ENCODE peak calls at places on chromosome 13, in four cellular contexts. S is dorsolateral prefrontal cortex, V is tibial nerve, I is nephron progenitor cell. D is an unnamed sample.

GRCh38 chr13:113584870-113585671 is 518 bp downstream of the TFDP1 start:
- DNase-seq in S (no peak), V (no peak), I (peak), D (no peak)

GRCh38 chr13:26601669-26602068 is 44.2 kb downstream of the WASF3 start:
- DNase-seq in S (no peak), V (no peak), I (no peak), D (no peak)

GRCh38 chr13:24834902-24835510 is 71.0 kb downstream of the RNF17 start:
- DNase-seq in S (no peak), V (no peak), I (no peak), D (no peak)

GRCh38 chr13:44764334-44764733 is 188.2 kb upstream of the TSC22D1 start:
- DNase-seq in S (no peak), V (no peak), I (no peak), D (no peak)

GRCh38 chr13:37621811-37622361 is 23.3 kb upstream of the POSTN start:
- DNase-seq in S (no peak), V (no peak), I (no peak), D (peak)

GRCh38 chr13:31101511-31102170 is 60.1 kb downstream of the HSPH1 start:
- DNase-seq in S (no peak), V (no peak), I (no peak), D (no peak)

GRCh38 chr13:99043700-99044300 is 65.9 kb upstream of the DOCK9 start:
- DNase-seq in S (no peak), V (no peak), I (no peak), D (no peak)

GRCh38 chr13:49400755-49401659 is 42.9 kb downstream of the CAB39L start:
- DNase-seq in S (no peak), V (no peak), I (no peak), D (no peak)

GRCh38 chr13:106617561-106617960 is 49.6 kb upstream of the ARGLU1 start:
- DNase-seq in S (no peak), V (no peak), I (no peak), D (no peak)

GRCh38 chr13:106083620-106084350 is 451.7 kb downstream of the EFNB2 start:
- DNase-seq in S (no peak), V (no peak), I (no peak), D (no peak)

GRCh38 chr13:26968431-26969335 is 202.9 kb downstream of the USP12 start:
- DNase-seq in S (no peak), V (no peak), I (peak), D (no peak)

GRCh38 chr13:106349080-106349841 is 186.2 kb downstream of the EFNB2 start:
- DNase-seq in S (peak), V (no peak), I (peak), D (no peak)

GRCh38 chr13:49938921-49939320 is 2.8 kb upstream of the SPRYD7 start:
- DNase-seq in S (no peak), V (no peak), I (no peak), D (no peak)

GRCh38 chr13:45040626-45041025 is 51.3 kb downstream of the GPALPP1 start:
- DNase-seq in S (no peak), V (no peak), I (no peak), D (no peak)

GRCh38 chr13:83515267-83515666 is 367.0 kb downstream of the SLITRK1 start:
- DNase-seq in S (no peak), V (no peak), I (no peak), D (no peak)

GRCh38 chr13:24541127-24541475 is 28.5 kb upstream of the PARP4 start:
- DNase-seq in S (no peak), V (no peak), I (no peak), D (no peak)

GRCh38 chr13:101795025-101795424 is 342.6 kb downstream of the ITGBL1 start:
- DNase-seq in S (no peak), V (no peak), I (no peak), D (no peak)

GRCh38 chr13:73399347-73400216 is 340.8 kb downstream of the KLF5 start:
- DNase-seq in S (no peak), V (no peak), I (no peak), D (no peak)

GRCh38 chr13:95607363-95607762 is 37.1 kb downstream of the DZIP1 start:
- DNase-seq in S (no peak), V (no peak), I (no peak), D (no peak)

GRCh38 chr13:73069206-73069815 is 10.5 kb downstream of the KLF5 start:
- DNase-seq in S (no peak), V (no peak), I (no peak), D (no peak)

GRCh38 chr13:52848455-52849190 is at the start of gene PCDH8:
- DNase-seq in S (peak), V (no peak), I (peak), D (no peak)

GRCh38 chr13:26991508-26992181 is 180.0 kb downstream of the USP12 start:
- DNase-seq in S (peak), V (no peak), I (no peak), D (no peak)

GRCh38 chr13:57629391-57629804 is 2.1 kb upstream of the PCDH17 start:
- DNase-seq in S (peak), V (no peak), I (peak), D (peak)

GRCh38 chr13:41085961-41086360 is 24.7 kb downstream of the WBP4 start:
- DNase-seq in S (no peak), V (no peak), I (no peak), D (no peak)

GRCh38 chr13:37775871-37776270 is 93.7 kb downstream of the TRPC4 start:
- DNase-seq in S (no peak), V (no peak), I (no peak), D (no peak)

DNA sequence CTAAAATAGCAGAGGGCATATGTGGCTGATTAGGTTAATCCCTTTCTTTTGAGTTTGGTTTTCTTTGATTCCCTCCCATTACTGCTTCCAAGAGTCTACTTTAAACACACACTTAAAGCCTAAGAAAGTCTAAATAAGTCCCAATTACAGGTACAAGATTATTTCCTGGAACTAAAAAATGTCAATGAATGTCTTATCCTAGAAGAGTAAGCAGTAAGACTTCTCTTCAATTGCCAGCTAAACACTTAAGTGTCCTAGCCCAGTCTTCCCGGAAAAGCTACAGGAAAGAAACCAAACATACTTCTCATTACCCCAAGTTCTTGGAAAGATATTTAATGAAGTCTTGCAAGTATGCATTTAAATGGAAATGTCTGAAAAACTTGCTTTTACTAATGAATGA is 233.1 kb downstream of the DCLK1 start:
- DNase-seq in S (no peak), V (no peak), I (no peak), D (no peak)
- TF ChIP-seq CTCF in S (no peak), V (no peak), I (no peak), D (no peak)

DNA sequence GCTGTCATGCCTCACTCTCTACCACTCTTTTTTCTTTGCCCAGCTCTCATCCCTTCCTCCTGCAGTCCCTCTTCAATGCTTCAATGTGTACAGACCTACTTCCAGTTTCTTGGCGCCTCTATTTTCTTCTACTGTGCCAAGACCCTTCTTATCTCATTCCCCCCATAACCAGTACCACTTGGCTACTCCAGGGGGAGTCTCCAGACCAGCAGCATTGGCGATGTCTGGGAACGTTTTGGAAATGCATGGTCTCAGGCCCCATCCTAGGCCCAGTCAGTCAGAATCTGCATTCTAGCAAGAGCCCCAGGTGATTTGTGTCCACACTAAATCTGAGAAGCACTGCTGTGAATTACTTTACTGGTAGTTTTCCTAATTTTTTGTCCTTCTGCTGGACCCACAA is 198.2 kb downstream of the SLC7A1 start:
- DNase-seq in S (no peak), V (no peak), I (no peak), D (no peak)
- TF ChIP-seq CTCF in S (no peak), V (no peak), I (no peak), D (no peak)

GRCh38 chr13:111153977-111154332 is 38.8 kb downstream of the ARHGEF7 start:
- DNase-seq in S (peak), V (no peak), I (peak), D (peak)
- TF ChIP-seq CTCF in S (no peak), V (no peak), I (no peak), D (no peak)

DNA sequence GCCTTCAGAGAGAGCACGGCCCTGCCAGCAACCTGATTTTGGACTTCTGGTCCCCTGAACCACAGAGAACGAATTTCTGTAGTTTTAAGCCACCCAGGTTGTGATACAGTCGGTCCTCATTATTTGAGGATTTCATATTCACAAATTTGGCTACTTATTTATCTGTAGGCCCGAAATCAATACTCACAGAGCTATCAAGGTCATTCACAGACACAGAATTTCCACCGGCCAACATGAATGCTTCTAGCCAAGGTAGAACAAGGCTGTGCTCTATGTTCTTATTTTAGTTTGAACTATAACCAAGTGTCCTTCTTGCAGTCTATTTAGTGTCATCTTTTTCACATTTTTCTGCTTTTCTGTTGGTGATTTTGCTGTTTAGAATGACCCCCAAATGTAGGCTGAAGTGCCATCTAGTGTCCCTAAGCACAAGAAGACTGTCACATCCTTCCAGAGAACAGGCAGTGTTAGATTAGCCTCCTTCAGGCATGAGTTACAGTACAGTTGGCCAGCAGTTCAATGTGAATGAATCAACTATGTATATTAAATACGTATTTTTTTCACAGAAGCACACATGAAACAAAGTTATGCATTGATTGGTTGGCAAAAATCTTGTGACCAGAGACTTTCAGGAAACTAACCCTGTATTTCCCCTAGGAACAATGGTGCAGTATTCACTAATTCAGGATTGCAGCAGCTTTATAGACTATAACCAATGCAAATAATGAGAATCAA is 63.5 kb downstream of the C13orf42 start:
- DNase-seq in S (no peak), V (no peak), I (no peak), D (no peak)
- TF ChIP-seq CTCF in S (no peak), V (no peak), I (no peak), D (no peak)

GRCh38 chr13:110124201-110124600 is 182.8 kb downstream of the COL4A1 start:
- DNase-seq in S (no peak), V (no peak), I (no peak), D (no peak)
- TF ChIP-seq CTCF in S (no peak), V (no peak), I (no peak), D (no peak)

GRCh38 chr13:77476456-77476855 is 59.0 kb upstream of the SCEL start:
- DNase-seq in S (no peak), V (no peak), I (no peak), D (no peak)

GRCh38 chr13:77479326-77479725 is 56.2 kb upstream of the SCEL start:
- DNase-seq in S (no peak), V (no peak), I (no peak), D (no peak)

GRCh38 chr13:77480071-77480470 is 55.4 kb upstream of the SCEL start:
- DNase-seq in S (no peak), V (no peak), I (peak), D (no peak)

GRCh38 chr13:77477299-77477848 is 58.1 kb upstream of the SCEL start:
- DNase-seq in S (no peak), V (no peak), I (no peak), D (no peak)

GRCh38 chr13:77478645-77478997 is 56.9 kb upstream of the SCEL start:
- DNase-seq in S (no peak), V (no peak), I (no peak), D (no peak)
- TF ChIP-seq CTCF in S (no peak), V (no peak), I (no peak), D (no peak)

DNA sequence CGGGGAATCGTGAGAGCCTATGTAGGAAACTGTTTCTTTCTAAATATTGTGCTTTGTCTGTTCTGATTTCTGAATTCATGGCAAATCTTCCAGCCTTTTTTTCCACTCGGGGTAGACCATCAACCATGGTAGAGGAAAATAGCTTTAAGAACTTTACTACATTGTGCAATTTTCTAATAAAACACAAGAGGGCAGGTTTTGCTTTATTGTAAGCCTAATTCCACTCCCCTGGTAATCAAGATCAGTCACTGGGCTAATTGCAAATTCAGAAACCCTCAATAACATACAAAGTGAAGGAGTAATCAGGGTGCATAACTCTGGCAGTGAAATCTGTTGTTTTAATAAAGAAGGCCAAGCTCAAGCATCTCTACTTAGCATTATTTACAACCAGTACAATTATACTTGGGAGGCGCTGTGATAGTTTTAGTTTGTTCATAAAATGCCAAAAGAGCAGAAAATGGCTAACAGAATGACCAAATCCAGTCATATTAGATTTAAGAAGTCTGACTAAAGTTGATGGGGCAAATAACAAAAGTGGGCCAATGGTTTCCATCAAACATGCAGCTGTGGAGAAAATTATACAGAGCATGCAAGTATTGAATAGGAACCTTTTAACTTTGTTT is 43.8 kb downstream of the DCT start:
- DNase-seq in S (no peak), V (no peak), I (no peak), D (no peak)
- TF ChIP-seq CTCF in S (peak), V (peak), I (peak), D (peak)

D was measured in omental fat pad.